ENCODE peak calls at places on chromosomes 2 and 18, in seven cellular contexts. F is tibial nerve; W is naive thymus-derived CD4-positive, alpha-beta T cell; S is GM23248; B is PC-9; Q is adrenal gland; L is neural progenitor cell. C is an unnamed sample.

GRCh38 chr2:62489162-62489561 is 16.8 kb downstream of the TMEM17 start:
- DNase-seq in L (no peak), B (no peak), F (no peak), W (no peak), S (peak; percentile 61), Q (no peak), C (no peak)

GRCh38 chr18:63974991-63975390 is 5.1 kb downstream of the SERPINB8 start:
- DNase-seq in B (no peak), W (no peak), S (peak; percentile 71), L (peak; percentile 21), F (no peak), Q (peak; percentile 25), C (no peak)

GRCh38 chr18:22346968-22347611 is 70.6 kb downstream of the CTAGE1 start:
- DNase-seq in Q (peak; percentile 98), F (no peak), L (peak; percentile 77), S (peak; percentile 75), W (no peak), B (peak; percentile 48), C (no peak)

GRCh38 chr2:141927536-141927935 is 203.3 kb downstream of the LRP1B start:
- DNase-seq in B (no peak), L (no peak), S (peak; percentile 52), Q (no peak), W (no peak), F (no peak), C (no peak)

GRCh38 chr2:85549826-85550225 is 10.9 kb downstream of the MAT2A start:
- DNase-seq in F (no peak), Q (no peak), L (no peak), B (peak; percentile 42), W (no peak), S (peak; percentile 88), C (no peak)

GRCh38 chr2:7102831-7103230 is 185.6 kb downstream of the RNF144A start:
- DNase-seq in F (no peak), L (no peak), S (no peak), B (no peak), W (no peak), Q (no peak), C (no peak)

GRCh38 chr18:58965930-58966662 is 101.4 kb downstream of the ZNF532 start:
- DNase-seq in Q (no peak), B (no peak), S (no peak), W (no peak), L (peak; percentile 39), F (no peak), C (no peak)

GRCh38 chr2:109395487-109396337 is 218.1 kb downstream of the SEPTIN10 start:
- DNase-seq in S (no peak), B (no peak), Q (no peak), W (peak; percentile 6), F (no peak), L (no peak), C (no peak)

GRCh38 chr2:218013289-218013688 is 10.5 kb upstream of the TNS1 start:
- DNase-seq in S (no peak), W (no peak), F (no peak), L (no peak), B (no peak), Q (no peak), C (no peak)

GRCh38 chr2:189952536-189953109 is 109.9 kb downstream of the MSTN start:
- DNase-seq in Q (no peak), W (no peak), S (no peak), F (no peak), B (no peak), L (no peak), C (no peak)

GRCh38 chr2:102585704-102586404 is 33.5 kb upstream of the SLC9A2 start:
- DNase-seq in L (peak; percentile 18), W (no peak), F (no peak), Q (no peak), S (no peak), B (peak; percentile 62), C (no peak)

GRCh38 chr18:60027397-60027796 is 127.6 kb downstream of the PMAIP1 start:
- DNase-seq in L (no peak), Q (no peak), B (no peak), W (no peak), S (no peak), F (no peak), C (no peak)

GRCh38 chr2:1605659-1606400 is 138.5 kb downstream of the PXDN start:
- DNase-seq in W (no peak), B (no peak), Q (no peak), S (peak; percentile 75), F (no peak), L (no peak), C (no peak)

GRCh38 chr2:171652411-171652775 is 34.9 kb upstream of the DYNC1I2 start:
- DNase-seq in W (no peak), F (no peak), S (peak; percentile 80), B (no peak), Q (peak; percentile 2), L (no peak), C (no peak)

GRCh38 chr2:174914894-174915760 is 90.1 kb downstream of the CHN1 start:
- DNase-seq in S (no peak), L (no peak), B (no peak), F (no peak), W (no peak), Q (peak; percentile 58), C (no peak)

DNA sequence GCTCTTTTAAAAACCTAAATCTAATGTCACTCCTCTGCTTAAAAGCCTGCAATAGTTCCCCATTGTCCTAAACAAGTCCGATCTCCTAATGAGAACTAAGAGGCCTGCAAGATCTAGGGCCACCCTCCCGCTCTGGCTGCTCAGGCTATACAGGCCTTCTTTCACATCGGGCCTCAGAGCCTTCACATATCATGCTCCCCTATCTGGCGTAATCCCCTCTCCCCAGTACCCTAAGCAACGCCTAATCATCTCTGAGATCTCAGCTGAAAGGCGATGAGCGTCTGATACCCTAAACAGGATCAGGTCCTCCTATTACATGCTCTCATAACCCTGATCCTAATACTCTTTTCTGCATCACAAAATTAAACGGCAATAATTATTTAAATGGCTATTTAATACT is 1.8 kb downstream of the MAP4K3 start:
- DNase-seq in S (peak; percentile 30), B (no peak), Q (no peak), W (no peak), F (no peak), L (peak; percentile 76), C (no peak)
- H3K27ac ChIP-seq in S (peak overlapping the region; percentile 79), B (no peak overlapping the region), Q (no peak overlapping the region), W (no peak overlapping the region), F (peak overlapping the region; percentile 96), L (no peak overlapping the region), C (peak overlapping the region; percentile 97)

GRCh38 chr2:70188460-70188859 is 2.4 kb downstream of the C2orf42 start:
- DNase-seq in Q (no peak), B (no peak), W (no peak), L (no peak), F (no peak), S (no peak), C (no peak)

GRCh38 chr2:70181363-70181956 is 9.4 kb downstream of the C2orf42 start:
- DNase-seq in F (no peak), L (no peak), B (no peak), Q (no peak), W (no peak), S (no peak), C (no peak)

DNA sequence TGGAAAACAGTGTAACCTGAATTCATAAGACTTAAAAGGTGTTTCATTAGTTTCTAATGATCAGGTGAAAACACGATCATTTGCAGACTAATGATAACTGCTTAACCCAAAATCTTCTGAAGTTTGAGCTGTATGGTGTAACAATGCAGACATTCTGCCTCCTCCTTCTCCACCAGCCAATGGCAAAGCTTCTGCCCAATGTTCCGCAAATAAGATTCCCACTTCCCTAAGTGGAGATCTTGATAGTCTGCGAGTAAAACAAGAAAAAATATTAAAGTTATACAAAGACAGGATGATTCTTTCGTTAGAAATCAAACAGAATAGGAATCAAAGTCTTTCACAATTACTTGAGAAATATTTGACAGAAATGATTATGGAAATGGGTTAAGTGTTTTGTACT is 8.1 kb downstream of the C2orf42 start:
- DNase-seq in L (no peak), W (no peak), S (no peak), B (no peak), Q (no peak), F (no peak), C (no peak)
- H3K27ac ChIP-seq in L (no peak overlapping the region), W (no peak overlapping the region), S (no peak overlapping the region), B (no peak overlapping the region), Q (no peak overlapping the region), F (no peak overlapping the region), C (no peak overlapping the region)

DNA sequence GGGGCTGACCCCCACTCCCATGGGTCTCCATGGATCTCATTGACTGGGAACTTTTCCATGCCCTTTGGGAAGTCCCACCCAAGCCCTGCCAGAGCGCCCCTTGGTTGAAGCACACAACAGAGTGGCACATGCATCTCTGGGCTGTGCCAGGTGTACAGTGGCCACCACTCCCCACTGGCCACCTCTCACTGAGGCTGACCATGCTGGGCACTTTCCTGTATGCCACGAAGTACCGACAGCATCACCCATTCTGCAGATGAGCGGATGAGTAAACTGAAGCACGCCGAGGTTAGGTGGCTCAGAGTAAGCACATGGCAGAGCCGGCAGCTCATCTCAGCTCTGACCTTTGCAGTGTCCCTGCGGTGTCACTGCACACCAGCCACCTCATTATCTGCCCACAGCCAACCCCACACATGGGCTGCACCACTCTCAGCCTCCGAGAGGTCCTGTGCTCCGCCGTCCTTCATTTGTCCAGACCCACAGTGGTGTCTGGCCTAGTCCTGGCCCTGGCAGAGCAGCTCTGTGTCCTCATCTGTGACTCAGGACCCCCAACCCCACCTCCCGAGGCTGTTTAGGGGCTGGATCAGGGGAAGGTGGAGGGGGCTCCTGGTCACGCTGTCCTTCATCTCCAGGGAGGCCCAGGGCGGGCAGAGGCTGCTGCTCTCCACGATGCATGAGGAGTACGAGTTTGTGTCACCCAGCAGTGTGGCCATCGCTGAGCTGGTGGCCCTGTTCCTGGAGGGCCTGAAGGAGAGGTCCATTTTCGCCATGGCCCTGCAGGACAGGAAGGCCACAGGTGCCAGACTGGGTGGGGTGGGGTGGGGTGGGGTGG is 18.0 kb upstream of the GPR17 start:
- DNase-seq in F (no peak), S (no peak), B (no peak), W (no peak), L (no peak), Q (no peak), C (no peak)
- H3K27ac ChIP-seq in F (no peak overlapping the region), S (no peak overlapping the region), B (no peak overlapping the region), W (no peak overlapping the region), L (no peak overlapping the region), Q (no peak overlapping the region), C (no peak overlapping the region)

GRCh38 chr2:238019962-238020361 is 40.8 kb upstream of the SCLY start:
- DNase-seq in L (no peak), W (no peak), S (peak; percentile 50), F (no peak), Q (no peak), B (no peak), C (no peak)
- H3K27ac ChIP-seq in L (no peak overlapping the region), W (no peak overlapping the region), S (no peak overlapping the region), F (no peak overlapping the region), Q (no peak overlapping the region), B (no peak overlapping the region), C (no peak overlapping the region)

GRCh38 chr2:234587341-234588053 is 90.6 kb upstream of the ARL4C start:
- DNase-seq in S (no peak), Q (no peak), B (no peak), W (no peak), L (no peak), F (no peak), C (no peak)
- H3K27ac ChIP-seq in S (no peak overlapping the region), Q (no peak overlapping the region), B (no peak overlapping the region), W (no peak overlapping the region), L (no peak overlapping the region), F (no peak overlapping the region), C (no peak overlapping the region)